ENCODE peak calls at places on chromosomes 2 and 18, in ten cellular contexts. T is tibial nerve, A is hippocampal formation, J is stromal cell of bone marrow, Y is body of pancreas, B is cerebellum, N is HEK293T, R is A549, D is transverse colon, V is NCI-H748 treated with DMSO at 0.1 percent for 48 hours. Z is an unnamed sample.

GRCh38 chr2:99756059-99756458 is 266.2 kb upstream of the REV1 start:
- DNase-seq in T (no peak), A (no peak), J (no peak), Y (no peak), B (no peak), N (no peak), R (no peak), D (no peak), V (no peak), Z (no peak)

GRCh38 chr2:74831693-74832530 is 2.0 kb upstream of the HK2 start:
- DNase-seq in T (no peak), A (no peak), J (peak), Y (no peak), B (no peak), N (no peak), R (peak), D (no peak), V (no peak), Z (no peak)

GRCh38 chr18:68241881-68242280 is 473.0 kb downstream of the TMX3 start:
- DNase-seq in T (no peak), A (no peak), J (no peak), Y (no peak), B (no peak), N (no peak), R (no peak), D (no peak), V (no peak), Z (no peak)

GRCh38 chr18:59109375-59109774 is 30.3 kb upstream of the SEC11C start:
- DNase-seq in T (no peak), A (no peak), J (no peak), Y (no peak), B (no peak), N (no peak), R (no peak), D (no peak), V (no peak), Z (no peak)

GRCh38 chr2:15989559-15989958 is 49.2 kb downstream of the MYCN start:
- DNase-seq in T (no peak), A (no peak), J (no peak), Y (no peak), B (no peak), N (no peak), R (no peak), D (no peak), V (no peak), Z (no peak)

GRCh38 chr18:32530947-32531651 is 60.4 kb upstream of the GAREM1 start:
- DNase-seq in T (no peak), A (no peak), J (peak), Y (no peak), B (no peak), N (peak), R (peak), D (no peak), V (no peak), Z (no peak)

GRCh38 chr2:133955174-133955573 is 298.7 kb upstream of the MGAT5 start:
- DNase-seq in T (no peak), A (no peak), J (no peak), Y (no peak), B (no peak), N (no peak), R (no peak), D (no peak), V (no peak), Z (no peak)

GRCh38 chr2:66851449-66851872 is 416.5 kb downstream of the MEIS1 start:
- DNase-seq in T (no peak), A (no peak), J (peak), Y (peak), B (no peak), N (no peak), R (peak), D (peak), V (no peak), Z (no peak)

GRCh38 chr2:119283873-119284331 is 60.3 kb downstream of the STEAP3 start:
- DNase-seq in T (peak), A (peak), J (peak), Y (peak), B (peak), N (no peak), R (no peak), D (peak), V (no peak), Z (no peak)

GRCh38 chr18:58400337-58400885 is 228.5 kb downstream of the ALPK2 start:
- DNase-seq in T (no peak), A (no peak), J (no peak), Y (no peak), B (no peak), N (no peak), R (no peak), D (no peak), V (no peak), Z (no peak)

GRCh38 chr18:54130631-54131030 is 93.8 kb downstream of the MBD2 start:
- DNase-seq in T (no peak), A (no peak), J (no peak), Y (no peak), B (no peak), N (no peak), R (no peak), D (no peak), V (no peak), Z (no peak)

GRCh38 chr2:216652566-216652965 is 19.3 kb downstream of the IGFBP2 start:
- DNase-seq in T (no peak), A (no peak), J (no peak), Y (no peak), B (no peak), N (no peak), R (no peak), D (no peak), V (no peak), Z (no peak)

GRCh38 chr2:173033080-173033479 is 42.6 kb upstream of the MAP3K20 start:
- DNase-seq in T (no peak), A (no peak), J (peak), Y (no peak), B (no peak), N (no peak), R (no peak), D (no peak), V (no peak), Z (no peak)

GRCh38 chr2:164371916-164372315 is 249.4 kb downstream of the GRB14 start:
- DNase-seq in T (no peak), A (no peak), J (no peak), Y (no peak), B (no peak), N (no peak), R (no peak), D (no peak), V (no peak), Z (no peak)

GRCh38 chr18:2657043-2657512 is 1.6 kb downstream of the SMCHD1 start:
- DNase-seq in T (no peak), A (no peak), J (no peak), Y (no peak), B (no peak), N (no peak), R (no peak), D (no peak), V (no peak), Z (no peak)

GRCh38 chr2:80778704-80779103 is 474.2 kb upstream of the LRRTM1 start:
- DNase-seq in T (no peak), A (no peak), J (no peak), Y (no peak), B (no peak), N (no peak), R (no peak), D (no peak), V (no peak), Z (no peak)

GRCh38 chr2:38330754-38331153 is 46.3 kb downstream of the ATL2 start:
- DNase-seq in T (no peak), A (no peak), J (no peak), Y (no peak), B (no peak), N (no peak), R (no peak), D (no peak), V (no peak), Z (no peak)

GRCh38 chr18:43542016-43542415 is 264.7 kb upstream of the SYT4 start:
- DNase-seq in T (no peak), A (no peak), J (no peak), Y (no peak), B (no peak), N (no peak), R (no peak), D (no peak), V (no peak), Z (no peak)

GRCh38 chr2:8312221-8312620 is 369.6 kb upstream of the ID2 start:
- DNase-seq in T (no peak), A (no peak), J (no peak), Y (no peak), B (no peak), N (no peak), R (no peak), D (no peak), V (peak), Z (no peak)

GRCh38 chr18:60232541-60232940 is 140.0 kb downstream of the MC4R start:
- DNase-seq in T (no peak), A (no peak), J (no peak), Y (no peak), B (no peak), N (no peak), R (peak), D (no peak), V (no peak), Z (no peak)

GRCh38 chr2:227339098-227339599 is 14.1 kb downstream of the MFF start:
- DNase-seq in T (no peak), A (no peak), J (no peak), Y (no peak), B (no peak), N (no peak), R (peak), D (no peak), V (no peak), Z (no peak)

GRCh38 chr2:188569441-188569840 is 277.8 kb downstream of the GULP1 start:
- DNase-seq in T (no peak), A (no peak), J (peak), Y (no peak), B (no peak), N (no peak), R (no peak), D (no peak), V (no peak), Z (no peak)

GRCh38 chr2:180644709-180645108 is 335.7 kb upstream of the UBE2E3 start:
- DNase-seq in T (no peak), A (no peak), J (peak), Y (no peak), B (no peak), N (no peak), R (peak), D (no peak), V (no peak), Z (no peak)